ENCODE peak calls at places on chromosomes 16 and 17, in seven cellular contexts. C is mucosa of gallbladder, O is GM04504, I is GM12891, P is fibroblast of the aortic adventitia, H is heart right ventricle, G is heart left ventricle. F is an unnamed sample.

GRCh38 chr16:78877114-78877513 is 723.4 kb downstream of the MAF start:
- DNase-seq in C (no peak), I (no peak), H (no peak), G (no peak), P (no peak), O (no peak), F (no peak)

GRCh38 chr17:19024101-19025078 is 19.8 kb upstream of the FAM83G start:
- DNase-seq in I (no peak), H (no peak), O (peak), G (no peak), P (peak), C (no peak), F (no peak)

GRCh38 chr17:19544366-19544765 is 10.7 kb downstream of the SLC47A1 start:
- DNase-seq in G (no peak), I (no peak), O (no peak), C (no peak), P (no peak), H (no peak), F (no peak)

GRCh38 chr16:12398736-12399047 is 405.0 kb downstream of the CPPED1 start:
- DNase-seq in O (no peak), H (no peak), G (no peak), C (no peak), I (no peak), P (no peak), F (no peak)

GRCh38 chr16:78970650-78971049 is 629.9 kb downstream of the MAF start:
- DNase-seq in I (no peak), O (no peak), G (no peak), P (no peak), C (no peak), H (no peak), F (no peak)

GRCh38 chr16:16163109-16163508 is 60.2 kb downstream of the ABCC6 start:
- DNase-seq in O (no peak), C (no peak), G (no peak), H (no peak), P (no peak), I (no peak), F (no peak)

GRCh38 chr17:75694536-75694935 is 26.7 kb upstream of the ITGB4 start:
- DNase-seq in G (no peak), I (no peak), C (no peak), P (no peak), O (no peak), H (no peak), F (no peak)

GRCh38 chr16:66988197-66988788 is at the start of gene CES4A:
- DNase-seq in I (no peak), P (peak), G (no peak), H (no peak), C (peak), O (no peak), F (no peak)

GRCh38 chr16:31513126-31513525 is 4.9 kb upstream of the RUSF1 start:
- DNase-seq in I (no peak), C (no peak), P (peak), G (no peak), O (peak), H (no peak), F (no peak)

GRCh38 chr16:70480127-70481105 is 26.0 kb downstream of the FCSK start:
- DNase-seq in G (no peak), H (no peak), O (no peak), P (no peak), I (no peak), C (no peak), F (no peak)